ENCODE peak calls at places on chromosomes 12 and 14, in six cellular contexts. D, B, P, A, C and T are unnamed samples.
A peak's percentile ranks its signal among the peaks of the same experiment; 100 is the strongest.

GRCh38 chr12:23493690-23494101 is 455.8 kb downstream of the SOX5 start:
- DNase-seq in D (no peak), B (no peak), P (no peak), A (no peak), C (no peak), T (no peak)

GRCh38 chr12:102171951-102172350 is 25.7 kb downstream of the PMCH start:
- DNase-seq in D (no peak), B (no peak), P (no peak), A (no peak), C (no peak), T (no peak)

GRCh38 chr12:2752676-2753371 is 41.9 kb upstream of the FKBP4 start:
- DNase-seq in D (peak; percentile 99), B (peak; percentile 64), P (peak; percentile 69), A (peak; percentile 73), C (peak; percentile 45), T (no peak)

GRCh38 chr12:1820191-1820599 is at the start of gene LRTM2:
- DNase-seq in D (no peak), B (no peak), P (no peak), A (no peak), C (no peak), T (no peak)

GRCh38 chr12:10771132-10771733 is 31.2 kb downstream of the TAS2R7 start:
- DNase-seq in D (no peak), B (peak; percentile 74), P (peak; percentile 56), A (no peak), C (peak; percentile 39), T (no peak)

GRCh38 chr12:121668750-121669524 is 517 bp downstream of the MORN3 start:
- DNase-seq in D (peak; percentile 94), B (peak; percentile 58), P (peak; percentile 61), A (no peak), C (peak; percentile 23), T (no peak)

GRCh38 chr12:26938660-26939185 is 453 bp downstream of the FGFR1OP2 start:
- DNase-seq in D (no peak), B (no peak), P (peak; percentile 37), A (no peak), C (no peak), T (peak; percentile 89)

GRCh38 chr12:89040146-89040964 is 311.9 kb downstream of the DUSP6 start:
- DNase-seq in D (peak; percentile 55), B (peak; percentile 53), P (peak; percentile 16), A (no peak), C (no peak), T (no peak)

GRCh38 chr14:102575479-102576428 is 16.7 kb upstream of the RCOR1 start:
- DNase-seq in D (peak; percentile 50), B (no peak), P (no peak), A (no peak), C (no peak), T (no peak)

GRCh38 chr12:124441443-124442190 is 125.8 kb downstream of the NCOR2 start:
- DNase-seq in D (no peak), B (peak; percentile 95), P (peak; percentile 74), A (no peak), C (peak; percentile 96), T (no peak)

GRCh38 chr14:61188936-61189808 is 92.0 kb downstream of the TMEM30B start:
- DNase-seq in D (peak; percentile 91), B (peak; percentile 74), P (peak; percentile 84), A (peak; percentile 56), C (peak; percentile 62), T (no peak)

GRCh38 chr14:30882431-30882830 is 8.1 kb downstream of the COCH start:
- DNase-seq in D (no peak), B (no peak), P (no peak), A (no peak), C (no peak), T (no peak)

GRCh38 chr14:34423445-34423844 is 38.6 kb downstream of the SPTSSA start:
- DNase-seq in D (no peak), B (no peak), P (no peak), A (no peak), C (no peak), T (no peak)

GRCh38 chr14:69858801-69859200 is 20.4 kb upstream of the SMOC1 start:
- DNase-seq in D (no peak), B (no peak), P (no peak), A (no peak), C (no peak), T (peak; percentile 34)

GRCh38 chr12:127711108-127711507 is 555.9 kb upstream of the TMEM132C start:
- DNase-seq in D (peak; percentile 83), B (no peak), P (no peak), A (no peak), C (no peak), T (no peak)

GRCh38 chr14:80211143-80212024 is at the start of gene DIO2:
- DNase-seq in D (peak; percentile 47), B (peak; percentile 35), P (no peak), A (peak; percentile 54), C (peak; percentile 38), T (no peak)

GRCh38 chr14:80215081-80215480 is 3.8 kb upstream of the DIO2 start:
- DNase-seq in D (no peak), B (no peak), P (peak; percentile 25), A (no peak), C (no peak), T (no peak)

GRCh38 chr14:80213602-80214001 is 2.3 kb upstream of the DIO2 start:
- DNase-seq in D (peak; percentile 79), B (peak; percentile 87), P (peak; percentile 81), A (peak; percentile 32), C (peak; percentile 87), T (no peak)

GRCh38 chr14:80208426-80208950 is 2.8 kb downstream of the DIO2 start:
- DNase-seq in D (no peak), B (no peak), P (no peak), A (no peak), C (no peak), T (no peak)

GRCh38 chr14:80212025-80212402 is 710 bp upstream of the DIO2 start:
- DNase-seq in D (peak; percentile 53), B (peak; percentile 54), P (no peak), A (no peak), C (peak; percentile 60), T (no peak)
- H3K4me3 ChIP-seq in D (no peak overlapping the region), B (peak overlapping the region; percentile 52), P (peak overlapping the region; percentile 46), A (no peak overlapping the region), C (peak overlapping the region; percentile 50), T (no peak overlapping the region)

DNA sequence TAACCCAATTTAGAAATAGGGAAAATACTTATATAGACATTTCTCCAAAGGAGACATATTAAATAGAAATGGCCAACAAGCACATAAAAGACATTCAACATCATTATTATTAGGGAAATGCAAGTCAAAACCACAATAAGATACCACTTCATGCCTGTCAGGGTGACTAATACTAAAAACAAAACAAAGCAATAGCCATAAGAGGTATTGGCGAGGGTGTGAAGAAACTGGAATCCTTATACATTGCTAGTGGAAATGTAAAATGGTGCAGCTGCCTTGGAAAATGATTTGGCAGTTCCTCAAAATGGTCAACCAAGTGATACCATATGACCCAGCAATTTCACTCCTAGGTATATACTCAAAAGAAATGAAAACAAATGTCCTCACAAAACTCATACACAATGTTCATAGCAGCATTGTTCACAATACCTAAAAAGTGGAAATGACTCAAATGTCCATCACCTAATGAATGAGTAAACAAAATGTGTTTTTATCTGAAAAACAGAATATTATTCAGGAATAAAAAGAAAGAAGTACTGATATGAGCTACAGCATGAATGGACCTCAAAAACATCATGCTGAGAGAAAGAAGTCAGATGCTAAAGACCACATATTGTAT is 26.9 kb downstream of the GPR135 start:
- DNase-seq in D (no peak), B (peak; percentile 87), P (peak; percentile 62), A (no peak), C (peak; percentile 79), T (no peak)
- H3K4me3 ChIP-seq in D (no peak overlapping the region), B (no peak overlapping the region), P (no peak overlapping the region), A (no peak overlapping the region), C (no peak overlapping the region), T (no peak overlapping the region)

GRCh38 chr14:22387776-22388241 is 201.2 kb downstream of the DAD1 start:
- DNase-seq in D (no peak), B (no peak), P (no peak), A (no peak), C (no peak), T (no peak)

GRCh38 chr14:22388669-22389625 is 200.1 kb downstream of the DAD1 start:
- DNase-seq in D (no peak), B (peak; percentile 16), P (peak; percentile 57), A (no peak), C (peak; percentile 49), T (no peak)

GRCh38 chr14:22384974-22385526 is 204.0 kb downstream of the DAD1 start:
- DNase-seq in D (no peak), B (no peak), P (no peak), A (no peak), C (no peak), T (peak; percentile 69)

GRCh38 chr14:22384167-22384549 is 204.9 kb downstream of the DAD1 start:
- DNase-seq in D (no peak), B (no peak), P (no peak), A (no peak), C (no peak), T (no peak)

DNA sequence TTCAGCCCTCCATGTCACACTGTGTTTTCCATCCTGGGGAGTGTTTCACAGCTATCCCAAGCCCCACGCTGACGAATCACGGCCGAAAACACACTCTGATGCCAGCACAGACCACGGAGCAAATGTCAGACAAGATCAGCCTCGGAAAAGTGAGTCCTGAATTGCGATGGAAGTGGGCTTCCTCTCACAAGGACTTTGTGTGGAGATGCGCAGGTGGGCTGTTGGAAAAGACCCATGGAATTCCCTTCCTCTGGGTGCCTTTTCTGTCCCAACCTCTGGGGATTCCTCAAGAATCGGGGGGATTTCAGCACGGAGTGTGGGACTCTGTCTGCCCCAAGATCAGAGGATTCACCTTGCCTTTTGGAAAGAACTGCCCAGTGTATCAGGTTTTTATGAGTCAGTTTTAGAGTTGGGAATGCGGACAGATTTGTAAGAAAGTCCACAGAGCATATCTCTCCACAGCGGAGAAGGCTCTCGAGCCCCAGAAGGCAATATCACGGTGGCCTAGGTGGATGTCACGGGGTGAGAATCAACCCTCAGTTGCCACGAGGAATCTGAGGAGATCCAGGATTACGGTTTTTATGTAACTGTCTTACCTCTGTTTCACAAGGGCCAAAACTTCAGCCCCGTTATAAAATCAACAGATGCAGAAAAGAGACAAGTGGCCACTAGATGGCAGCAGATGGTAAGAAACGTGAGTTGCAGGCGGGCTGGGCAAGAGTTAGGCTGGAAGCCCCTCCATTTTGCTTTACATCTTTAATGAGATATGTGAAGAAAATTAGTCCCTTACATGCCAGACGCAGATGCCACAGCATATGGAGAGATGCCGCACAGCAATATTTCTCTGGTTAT is 201.9 kb downstream of the DAD1 start:
- DNase-seq in D (peak; percentile 89), B (peak; percentile 87), P (peak; percentile 88), A (peak; percentile 56), C (peak; percentile 69), T (peak; percentile 69)
- H3K4me3 ChIP-seq in D (no peak overlapping the region), B (no peak overlapping the region), P (no peak overlapping the region), A (no peak overlapping the region), C (no peak overlapping the region), T (no peak overlapping the region)

GRCh38 chr14:90557516-90557915 is 160.7 kb downstream of the CALM1 start:
- DNase-seq in D (no peak), B (no peak), P (no peak), A (no peak), C (no peak), T (no peak)

GRCh38 chr14:90554341-90554740 is 157.5 kb downstream of the CALM1 start:
- DNase-seq in D (no peak), B (no peak), P (no peak), A (peak; percentile 78), C (no peak), T (no peak)

GRCh38 chr14:90555126-90556049 is 158.6 kb downstream of the CALM1 start:
- DNase-seq in D (no peak), B (no peak), P (no peak), A (no peak), C (no peak), T (no peak)

GRCh38 chr14:90556666-90557450 is 160.0 kb downstream of the CALM1 start:
- DNase-seq in D (no peak), B (no peak), P (no peak), A (no peak), C (no peak), T (no peak)

GRCh38 chr14:90556050-90556477 is 159.2 kb downstream of the CALM1 start:
- DNase-seq in D (peak; percentile 85), B (no peak), P (no peak), A (peak; percentile 67), C (no peak), T (no peak)
- H3K4me3 ChIP-seq in D (no peak overlapping the region), B (no peak overlapping the region), P (no peak overlapping the region), A (no peak overlapping the region), C (no peak overlapping the region), T (no peak overlapping the region)